ENCODE peak calls at places on chromosomes 6 and 20, in ten cellular contexts. U, Q, R, W, N, X, Y, Z, G and M are unnamed samples.

GRCh38 chr6:6676910-6677441 is 88.5 kb downstream of the LY86 start:
- DNase-seq in U (peak; percentile 77), Q (peak; percentile 81), R (peak; percentile 82), W (peak; percentile 49), N (peak; percentile 87), X (peak; percentile 81), Y (peak; percentile 73), Z (peak; percentile 72), G (peak; percentile 86), M (peak; percentile 73)

GRCh38 chr6:167113935-167114910 is 8.7 kb upstream of the CCR6 start:
- DNase-seq in U (peak; percentile 91), Q (no peak), R (no peak), W (no peak), N (no peak), X (no peak), Y (no peak), Z (no peak), G (no peak), M (peak; percentile 91)

GRCh38 chr6:148837941-148838340 is 91.1 kb downstream of the UST start:
- DNase-seq in U (no peak), Q (no peak), R (no peak), W (no peak), N (no peak), X (no peak), Y (no peak), Z (no peak), G (no peak), M (no peak)

GRCh38 chr20:43914697-43915208 is at the start of gene TOX2:
- DNase-seq in U (peak; percentile 87), Q (peak; percentile 70), R (peak; percentile 69), W (peak; percentile 30), N (peak; percentile 85), X (no peak), Y (peak; percentile 44), Z (peak; percentile 45), G (peak; percentile 62), M (peak; percentile 83)

GRCh38 chr20:61588356-61589054 is 336.4 kb downstream of the CDH4 start:
- DNase-seq in U (no peak), Q (no peak), R (peak; percentile 24), W (peak; percentile 52), N (peak; percentile 76), X (no peak), Y (no peak), Z (no peak), G (no peak), M (no peak)

GRCh38 chr20:23548408-23548807 is 19.9 kb downstream of the CST9L start:
- DNase-seq in U (no peak), Q (no peak), R (no peak), W (no peak), N (no peak), X (no peak), Y (no peak), Z (no peak), G (no peak), M (no peak)

GRCh38 chr6:11315743-11316437 is 83.4 kb upstream of the NEDD9 start:
- DNase-seq in U (no peak), Q (peak; percentile 75), R (peak; percentile 57), W (peak; percentile 96), N (peak; percentile 96), X (peak; percentile 13), Y (no peak), Z (no peak), G (no peak), M (no peak)

GRCh38 chr6:82144852-82145332 is 102.7 kb downstream of the IBTK start:
- DNase-seq in U (no peak), Q (peak; percentile 78), R (peak; percentile 79), W (peak; percentile 85), N (peak; percentile 93), X (peak; percentile 83), Y (peak; percentile 56), Z (no peak), G (no peak), M (no peak)

GRCh38 chr6:3230275-3231212 is 3.1 kb upstream of the TUBB2B start:
- DNase-seq in U (no peak), Q (peak; percentile 63), R (no peak), W (peak; percentile 38), N (peak; percentile 60), X (no peak), Y (no peak), Z (no peak), G (peak; percentile 59), M (no peak)

GRCh38 chr6:131976545-131977061 is 25.4 kb upstream of the CCN2 start:
- DNase-seq in U (no peak), Q (no peak), R (peak; percentile 78), W (no peak), N (peak; percentile 14), X (no peak), Y (no peak), Z (no peak), G (no peak), M (no peak)

GRCh38 chr6:22737331-22737730 is 168.0 kb downstream of the HDGFL1 start:
- DNase-seq in U (no peak), Q (peak; percentile 50), R (peak; percentile 69), W (no peak), N (peak; percentile 47), X (peak; percentile 24), Y (no peak), Z (peak; percentile 16), G (peak; percentile 67), M (no peak)

GRCh38 chr20:25277941-25278521 is 30.1 kb downstream of the PYGB start:
- DNase-seq in U (no peak), Q (no peak), R (no peak), W (no peak), N (no peak), X (no peak), Y (peak; percentile 14), Z (no peak), G (peak; percentile 6), M (no peak)

GRCh38 chr6:17932362-17932852 is 55.0 kb downstream of the KIF13A start:
- DNase-seq in U (no peak), Q (peak; percentile 48), R (peak; percentile 96), W (peak; percentile 96), N (peak; percentile 96), X (peak; percentile 83), Y (peak; percentile 57), Z (no peak), G (no peak), M (no peak)

GRCh38 chr6:143744593-143745151 is 66.9 kb downstream of the PHACTR2 start:
- DNase-seq in U (no peak), Q (peak; percentile 34), R (no peak), W (no peak), N (no peak), X (no peak), Y (no peak), Z (no peak), G (no peak), M (no peak)

GRCh38 chr20:62907377-62908317 is 18.7 kb downstream of the DIDO1 start:
- DNase-seq in U (no peak), Q (no peak), R (no peak), W (no peak), N (peak; percentile 35), X (no peak), Y (no peak), Z (no peak), G (peak; percentile 61), M (no peak)

GRCh38 chr6:3075522-3076113 is 7.3 kb downstream of the RIPK1 start:
- DNase-seq in U (no peak), Q (no peak), R (peak; percentile 17), W (no peak), N (peak; percentile 38), X (no peak), Y (no peak), Z (no peak), G (no peak), M (no peak)

GRCh38 chr6:100482698-100483097 is 18.0 kb upstream of the SIM1 start:
- DNase-seq in U (no peak), Q (no peak), R (no peak), W (no peak), N (no peak), X (no peak), Y (no peak), Z (no peak), G (no peak), M (no peak)

GRCh38 chr6:165910184-165910583 is 247.1 kb upstream of the PDE10A start:
- DNase-seq in U (no peak), Q (no peak), R (no peak), W (no peak), N (no peak), X (no peak), Y (no peak), Z (no peak), G (no peak), M (no peak)

GRCh38 chr6:132257561-132257960 is 143.7 kb downstream of the MOXD1 start:
- DNase-seq in U (no peak), Q (peak; percentile 8), R (no peak), W (no peak), N (peak; percentile 43), X (no peak), Y (no peak), Z (no peak), G (no peak), M (no peak)

GRCh38 chr20:40966103-40966502 is 62.5 kb upstream of the TOP1 start:
- DNase-seq in U (no peak), Q (no peak), R (no peak), W (no peak), N (no peak), X (no peak), Y (no peak), Z (no peak), G (peak; percentile 57), M (no peak)
- TF ChIP-seq CTCF in U (no peak), Q (no peak), R (peak; percentile 27), W (peak; percentile 74), N (peak; percentile 32), X (no peak), Y (no peak), Z (peak; percentile 45), G (peak; percentile 40), M (no peak)

DNA sequence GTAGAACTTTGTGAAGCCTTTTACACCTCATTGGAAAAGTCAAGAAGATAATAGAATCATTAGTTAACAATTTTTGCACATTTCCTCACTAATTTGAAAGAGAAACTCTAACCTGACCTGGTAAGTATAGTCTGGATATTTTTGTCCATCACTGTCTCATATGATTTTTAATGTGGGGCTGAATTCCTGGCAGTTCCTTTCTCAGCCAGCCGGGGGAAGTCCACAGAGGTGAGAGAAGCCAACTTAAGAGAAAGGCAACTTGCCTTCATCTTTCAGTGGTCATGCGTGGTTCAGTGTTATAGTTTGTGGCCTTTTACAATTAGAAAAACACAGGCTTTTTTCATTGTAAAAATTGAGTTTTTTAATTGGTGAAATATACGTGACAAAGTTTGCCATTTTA is 80.6 kb downstream of the CDYL start:
- DNase-seq in U (no peak), Q (no peak), R (no peak), W (no peak), N (no peak), X (no peak), Y (no peak), Z (no peak), G (no peak), M (no peak)
- TF ChIP-seq CTCF in U (no peak), Q (no peak), R (no peak), W (peak; percentile 35), N (no peak), X (no peak), Y (peak; percentile 15), Z (peak; percentile 14), G (no peak), M (peak; percentile 17)

GRCh38 chr6:168179133-168179532 is 100.1 kb upstream of the FRMD1 start:
- DNase-seq in U (no peak), Q (no peak), R (no peak), W (no peak), N (no peak), X (no peak), Y (no peak), Z (no peak), G (no peak), M (no peak)
- TF ChIP-seq CTCF in U (no peak), Q (no peak), R (no peak), W (no peak), N (no peak), X (no peak), Y (no peak), Z (no peak), G (no peak), M (no peak)

GRCh38 chr20:4944918-4945317 is 56.4 kb downstream of the SLC23A2 start:
- DNase-seq in U (no peak), Q (no peak), R (no peak), W (no peak), N (no peak), X (no peak), Y (no peak), Z (no peak), G (no peak), M (no peak)
- TF ChIP-seq CTCF in U (no peak), Q (no peak), R (no peak), W (no peak), N (no peak), X (no peak), Y (no peak), Z (no peak), G (no peak), M (no peak)